ENCODE peak calls at places on chromosomes 1 and 21, in eight cellular contexts. G is suprapubic skin, U is ovary, K is tibial nerve, O is transverse colon, L is K562, Y is A549, M is HepG2. V is an unnamed sample.

GRCh38 chr1:87131809-87132663 is 196.6 kb upstream of the LMO4 start:
- DNase-seq in M (peak), O (peak), K (peak), U (peak), G (peak), Y (peak), L (peak), V (peak)

GRCh38 chr21:45704311-45705108 is 61.0 kb downstream of the PCBP3 start:
- DNase-seq in O (no peak), L (no peak), M (no peak), G (no peak), K (no peak), U (no peak), Y (no peak), V (no peak)

GRCh38 chr1:157289424-157290105 is 151.4 kb upstream of the ETV3 start:
- DNase-seq in O (no peak), K (no peak), L (no peak), U (no peak), M (no peak), G (no peak), Y (no peak), V (no peak)

GRCh38 chr1:159140474-159140873 is 30.9 kb upstream of the CADM3 start:
- DNase-seq in L (no peak), G (no peak), U (no peak), O (no peak), Y (no peak), M (no peak), K (no peak), V (no peak)

GRCh38 chr1:222457084-222457483 is 90.8 kb downstream of the HHIPL2 start:
- DNase-seq in L (no peak), M (no peak), O (no peak), U (no peak), K (no peak), Y (no peak), G (no peak), V (no peak)

GRCh38 chr1:47031059-47031458 is 7.6 kb downstream of the CYP4X1 start:
- DNase-seq in L (no peak), M (no peak), G (no peak), O (no peak), K (peak), U (no peak), Y (no peak), V (peak)

GRCh38 chr21:38567577-38568360 is 69.5 kb upstream of the ERG start:
- DNase-seq in L (no peak), M (no peak), Y (no peak), O (no peak), K (no peak), U (no peak), G (no peak), V (no peak)

GRCh38 chr1:79041666-79042065 is 35.1 kb upstream of the ADGRL4 start:
- DNase-seq in U (no peak), M (no peak), L (no peak), K (no peak), O (no peak), G (no peak), Y (no peak), V (no peak)

GRCh38 chr1:116130376-116130775 is 19.2 kb downstream of the MAB21L3 start:
- DNase-seq in M (no peak), O (no peak), K (no peak), G (no peak), Y (no peak), U (no peak), L (no peak), V (no peak)

DNA sequence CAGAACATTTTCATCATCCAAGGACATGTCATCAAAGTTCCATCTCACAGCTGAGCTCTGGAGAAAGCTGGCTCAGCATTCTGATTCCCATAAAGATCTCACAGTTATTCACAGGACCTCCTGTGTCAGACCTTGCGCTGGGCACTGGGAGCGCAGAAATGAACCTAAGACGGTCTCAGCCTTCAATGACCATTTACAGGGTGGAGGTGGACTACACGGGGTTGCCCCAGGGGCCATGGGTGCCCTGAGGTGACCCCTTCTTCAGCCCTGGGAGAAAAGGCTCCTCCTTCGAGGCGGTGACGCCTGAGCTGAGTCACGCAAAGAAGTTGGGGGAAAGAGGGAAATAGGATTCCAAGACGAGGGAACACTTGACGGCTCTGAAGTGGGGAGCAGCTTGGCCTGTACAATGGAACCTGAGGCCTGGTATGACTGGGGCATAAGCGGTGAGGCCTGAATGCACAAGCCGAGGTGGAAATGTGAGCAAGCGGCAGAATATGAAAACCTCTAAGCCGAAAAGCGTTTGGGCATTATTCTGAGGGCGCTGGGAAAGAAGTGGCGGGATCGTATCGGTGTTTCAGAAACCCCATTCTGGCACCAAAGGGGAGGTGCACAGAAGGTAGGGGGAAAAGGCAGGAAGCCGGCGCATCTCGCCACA is 787 bp downstream of the CC2D1B start:
- DNase-seq in L (peak), U (peak), G (no peak), O (peak), K (peak), Y (peak), M (no peak), V (peak)
- TF ChIP-seq EP300 in L (peak), U (no peak), G (no peak), O (no peak), K (peak), Y (no peak), M (no peak), V (no peak)

GRCh38 chr1:168230709-168231108 is 4.9 kb downstream of the SFT2D2 start:
- DNase-seq in K (no peak), M (peak), Y (peak), L (no peak), O (no peak), U (no peak), G (no peak), V (no peak)

GRCh38 chr1:168225476-168226190 is at the start of gene SFT2D2:
- DNase-seq in O (peak), K (peak), L (peak), Y (peak), G (peak), M (peak), U (peak), V (peak)

GRCh38 chr1:168224991-168225390 is 813 bp upstream of the SFT2D2 start:
- DNase-seq in O (no peak), L (no peak), G (no peak), U (no peak), M (no peak), Y (no peak), K (no peak), V (no peak)

GRCh38 chr1:168227620-168228019 is 1.8 kb downstream of the SFT2D2 start:
- DNase-seq in K (no peak), M (no peak), Y (no peak), U (no peak), L (no peak), G (no peak), O (no peak), V (no peak)

GRCh38 chr1:168229893-168230292 is 4.1 kb downstream of the SFT2D2 start:
- DNase-seq in G (no peak), O (no peak), L (no peak), Y (no peak), K (no peak), U (no peak), M (no peak), V (no peak)
- H3K4me3 ChIP-seq in G (no peak), O (no peak), L (no peak), Y (no peak), K (no peak), U (no peak), M (no peak), V (no peak)

GRCh38 chr21:34844033-34844923 is 175.5 kb downstream of the CLIC6 start:
- DNase-seq in L (no peak), U (no peak), K (peak), M (no peak), Y (no peak), O (peak), G (peak), V (peak)
- TF ChIP-seq EP300 in L (no peak), U (no peak), K (peak), M (no peak), Y (no peak), O (no peak), G (no peak), V (no peak)

DNA sequence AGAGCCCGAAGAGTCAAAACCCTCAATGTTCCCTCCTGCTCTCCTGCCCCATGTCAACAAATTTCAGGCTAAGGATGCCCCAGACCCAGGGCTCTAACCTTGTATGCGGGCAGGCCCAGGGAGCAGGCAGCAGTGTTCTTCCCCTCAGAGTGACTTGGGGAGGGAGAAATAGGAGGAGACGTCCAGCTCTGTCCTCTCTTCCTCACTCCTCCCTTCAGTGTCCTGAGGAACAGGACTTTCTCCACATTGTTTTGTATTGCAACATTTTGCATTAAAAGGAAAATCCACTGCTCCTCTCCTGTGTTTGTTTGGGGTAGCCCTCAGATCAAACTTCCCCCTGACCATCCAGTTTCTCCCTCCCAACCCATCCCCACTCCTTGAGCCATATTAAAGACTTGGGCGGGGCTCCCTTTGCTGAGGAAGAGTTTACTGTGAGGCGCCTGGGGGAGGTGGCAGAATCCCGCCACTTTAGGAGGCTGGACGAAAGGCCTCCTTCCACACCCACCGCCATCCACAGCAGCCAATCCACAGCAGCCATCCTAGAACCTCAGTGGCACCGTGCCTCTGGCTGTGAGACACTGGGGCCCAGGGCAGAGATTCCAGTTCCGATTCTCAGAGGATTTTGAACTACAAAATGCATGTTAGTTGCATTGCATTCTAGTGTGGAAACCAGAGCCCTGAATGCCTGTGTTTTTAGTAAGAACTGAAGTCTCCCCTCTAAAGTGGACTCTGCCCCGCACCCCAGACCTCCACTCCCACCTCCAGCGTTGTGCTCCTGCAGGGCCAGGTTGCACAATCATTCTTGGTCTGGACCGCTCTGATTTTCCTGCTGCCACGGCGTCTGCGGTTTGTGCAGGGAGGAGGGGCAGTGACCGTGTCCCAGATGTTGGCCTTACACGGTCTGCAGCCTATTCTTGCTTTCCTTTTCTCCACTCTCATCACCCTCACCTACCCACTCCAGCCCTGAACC is 3.0 kb downstream of the OLFML3 start:
- DNase-seq in L (no peak), M (peak), U (peak), K (peak), Y (no peak), O (peak), G (no peak), V (peak)
- H3K4me3 ChIP-seq in L (no peak), M (peak), U (peak), K (peak), Y (no peak), O (peak), G (peak), V (peak)

DNA sequence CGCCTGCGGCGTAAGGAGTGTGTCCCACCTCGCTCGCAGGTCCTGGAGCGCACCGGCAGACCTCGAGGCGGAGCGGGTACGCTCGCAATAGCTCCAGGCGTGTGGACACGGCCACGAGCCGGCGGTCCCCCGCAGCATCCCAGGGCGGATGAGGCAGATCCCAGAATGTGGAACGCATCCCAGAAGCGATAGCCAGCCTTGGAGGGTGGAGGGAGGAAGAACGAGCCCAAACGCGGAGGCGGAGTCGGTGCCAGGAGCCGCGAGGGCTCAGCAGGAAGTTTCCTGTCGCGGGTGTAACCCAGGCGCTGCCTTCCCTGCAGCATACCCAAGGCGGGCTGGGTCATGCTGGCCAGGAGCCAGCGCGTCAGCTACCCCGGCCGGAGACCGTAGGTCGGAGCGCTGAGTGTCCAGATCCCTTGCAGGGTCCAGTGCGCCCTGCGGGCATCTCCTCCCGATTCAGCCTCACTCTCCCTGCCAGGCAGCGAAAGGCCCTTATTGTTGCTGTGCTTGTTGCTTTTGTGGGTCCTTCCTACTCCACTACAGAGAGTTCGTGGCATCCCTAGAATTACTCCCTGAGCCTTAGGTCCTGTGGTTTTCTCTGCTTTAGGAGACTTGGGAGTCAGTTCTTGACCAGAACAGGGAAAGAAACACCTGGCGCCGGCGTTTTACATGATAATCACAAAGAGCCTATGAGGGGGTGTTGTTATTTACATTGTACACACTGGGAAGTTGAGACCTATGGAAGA is 27.7 kb downstream of the STYXL2 start:
- DNase-seq in O (peak), L (no peak), Y (peak), K (no peak), G (no peak), M (no peak), U (peak), V (peak)
- TF ChIP-seq EP300 in O (no peak), L (no peak), Y (no peak), K (no peak), G (no peak), M (no peak), U (no peak), V (no peak)

GRCh38 chr21:26148071-26148470 is 22.5 kb downstream of the APP start:
- DNase-seq in O (no peak), U (no peak), G (no peak), Y (peak), K (no peak), M (no peak), L (no peak), V (no peak)
- H3K4me3 ChIP-seq in O (no peak), U (no peak), G (no peak), Y (no peak), K (no peak), M (no peak), L (no peak), V (no peak)

GRCh38 chr1:209657140-209657879 is 5.1 kb upstream of the LAMB3 start:
- DNase-seq in L (no peak), K (no peak), G (no peak), M (no peak), U (no peak), O (no peak), Y (no peak), V (no peak)

GRCh38 chr1:209655412-209655811 is 3.2 kb upstream of the LAMB3 start:
- DNase-seq in L (no peak), G (no peak), Y (no peak), U (no peak), M (no peak), K (no peak), O (no peak), V (no peak)

GRCh38 chr1:209653915-209654351 is 1.7 kb upstream of the LAMB3 start:
- DNase-seq in G (no peak), Y (no peak), K (no peak), M (peak), O (peak), L (no peak), U (no peak), V (peak)

GRCh38 chr1:209657918-209658317 is 5.7 kb upstream of the LAMB3 start:
- DNase-seq in U (no peak), K (no peak), O (no peak), M (no peak), Y (no peak), G (no peak), L (no peak), V (no peak)

GRCh38 chr1:209655832-209656231 is 3.6 kb upstream of the LAMB3 start:
- DNase-seq in G (no peak), K (no peak), Y (no peak), M (no peak), L (no peak), O (peak), U (no peak), V (peak)
- TF ChIP-seq EP300 in G (no peak), K (no peak), Y (no peak), M (no peak), L (no peak), O (no peak), U (no peak), V (no peak)

DNA sequence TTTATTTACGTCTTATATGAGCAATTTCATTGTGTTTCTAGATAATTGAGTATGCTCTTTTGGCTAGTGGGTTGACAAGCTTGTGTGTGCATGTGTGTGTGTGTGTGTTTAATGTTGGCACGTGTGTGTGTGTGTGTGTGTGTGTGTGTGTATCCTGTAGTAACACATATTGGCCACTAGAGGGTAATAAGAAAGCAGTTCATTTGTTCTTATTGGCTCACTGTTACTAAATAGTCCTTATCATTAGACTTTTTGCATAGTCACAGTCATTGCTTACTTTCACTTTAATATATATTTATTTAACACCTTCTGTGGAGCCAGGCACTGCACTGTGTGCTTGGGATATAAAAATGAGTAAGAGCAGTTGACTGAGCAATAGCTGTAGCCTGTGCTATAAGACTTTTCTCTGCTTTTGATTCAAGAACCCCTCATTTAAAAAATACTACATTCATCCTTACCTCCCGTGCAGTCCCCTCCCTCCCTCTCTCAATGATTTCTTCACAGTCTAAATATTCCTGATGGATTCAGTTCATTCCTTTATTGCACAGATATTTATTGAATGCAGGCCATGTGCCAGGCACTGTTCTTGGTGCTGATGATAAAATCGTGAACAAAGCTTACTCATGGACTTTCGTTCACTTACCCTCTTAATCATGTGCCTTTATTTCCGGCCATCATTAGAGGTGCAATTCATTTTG is 96.7 kb downstream of the DYRK1A start:
- DNase-seq in M (peak), O (no peak), K (no peak), Y (peak), G (no peak), L (peak), U (no peak), V (peak)
- H3K4me3 ChIP-seq in M (no peak), O (no peak), K (no peak), Y (no peak), G (peak), L (no peak), U (no peak), V (no peak)

GRCh38 chr1:162699366-162699765 is 67.1 kb downstream of the DDR2 start:
- DNase-seq in U (no peak), O (no peak), M (no peak), G (no peak), K (no peak), L (no peak), Y (no peak), V (no peak)

GRCh38 chr1:162697140-162697895 is 65.1 kb downstream of the DDR2 start:
- DNase-seq in L (no peak), Y (no peak), K (no peak), O (no peak), G (no peak), U (no peak), M (no peak), V (no peak)

GRCh38 chr1:162695687-162696086 is 63.4 kb downstream of the DDR2 start:
- DNase-seq in U (no peak), G (no peak), K (no peak), Y (no peak), M (no peak), L (no peak), O (no peak), V (no peak)

GRCh38 chr1:162694911-162695310 is 62.6 kb downstream of the DDR2 start:
- DNase-seq in G (no peak), O (no peak), K (no peak), L (no peak), U (no peak), M (no peak), Y (no peak), V (no peak)

GRCh38 chr1:162696286-162696862 is 64.1 kb downstream of the DDR2 start:
- DNase-seq in K (peak), Y (peak), G (peak), U (peak), L (no peak), O (peak), M (peak), V (peak)
- TF ChIP-seq EP300 in K (peak), Y (no peak), G (no peak), U (peak), L (no peak), O (no peak), M (no peak), V (no peak)

V was measured in stomach.